ENCODE peak calls at places on chromosome 22, in nine cellular contexts. One of them, this sample, is unnamed.

GRCh38 chr22:25661067-25661466 is 80.9 kb upstream of the MYO18B start:
- DNase-seq in PC-3: no peak
- DNase-seq in neural progenitor cell: no peak
- DNase-seq in GM23248: peak; percentile 15
- DNase-seq in GM23338: no peak
- DNase-seq in OCI-LY7: no peak
- DNase-seq in MM.1S: no peak
- DNase-seq in SK-N-SH: peak; percentile 31
- DNase-seq in HCT116: no peak
- DNase-seq in this sample: no peak

GRCh38 chr22:19713228-19713627 is 1.1 kb upstream of the SEPTIN5 start:
- DNase-seq in MM.1S: no peak
- DNase-seq in PC-3: no peak
- DNase-seq in HCT116: no peak
- DNase-seq in GM23338: no peak
- DNase-seq in neural progenitor cell: no peak
- DNase-seq in GM23248: no peak
- DNase-seq in OCI-LY7: no peak
- DNase-seq in SK-N-SH: no peak
- DNase-seq in this sample: no peak

GRCh38 chr22:23181763-23182288 is 1.5 kb downstream of the BCR start:
- DNase-seq in OCI-LY7: no peak
- DNase-seq in HCT116: no peak
- DNase-seq in GM23338: peak; percentile 40
- DNase-seq in MM.1S: peak; percentile 34
- DNase-seq in SK-N-SH: no peak
- DNase-seq in GM23248: no peak
- DNase-seq in PC-3: no peak
- DNase-seq in neural progenitor cell: no peak
- DNase-seq in this sample: no peak

GRCh38 chr22:21686193-21686608 is 20.4 kb downstream of the PPIL2 start:
- DNase-seq in HCT116: no peak
- DNase-seq in SK-N-SH: no peak
- DNase-seq in OCI-LY7: no peak
- DNase-seq in PC-3: no peak
- DNase-seq in GM23248: no peak
- DNase-seq in MM.1S: no peak
- DNase-seq in neural progenitor cell: no peak
- DNase-seq in GM23338: no peak
- DNase-seq in this sample: no peak

GRCh38 chr22:50056214-50056972 is 1.7 kb downstream of the TTLL8 start:
- DNase-seq in HCT116: no peak
- DNase-seq in MM.1S: no peak
- DNase-seq in neural progenitor cell: no peak
- DNase-seq in SK-N-SH: no peak
- DNase-seq in OCI-LY7: peak; percentile 71
- DNase-seq in PC-3: no peak
- DNase-seq in GM23338: peak; percentile 20
- DNase-seq in GM23248: no peak
- DNase-seq in this sample: no peak

GRCh38 chr22:36371920-36372319 is 15.8 kb downstream of the MYH9 start:
- DNase-seq in neural progenitor cell: no peak
- DNase-seq in PC-3: no peak
- DNase-seq in GM23338: no peak
- DNase-seq in GM23248: no peak
- DNase-seq in MM.1S: no peak
- DNase-seq in SK-N-SH: no peak
- DNase-seq in OCI-LY7: no peak
- DNase-seq in HCT116: no peak
- DNase-seq in this sample: peak; percentile 1

GRCh38 chr22:39674536-39674935 is 104.0 kb downstream of the CACNA1I start:
- DNase-seq in OCI-LY7: no peak
- DNase-seq in MM.1S: no peak
- DNase-seq in neural progenitor cell: no peak
- DNase-seq in PC-3: peak; percentile 55
- DNase-seq in GM23338: no peak
- DNase-seq in HCT116: no peak
- DNase-seq in SK-N-SH: no peak
- DNase-seq in GM23248: peak; percentile 47
- DNase-seq in this sample: peak; percentile 37

GRCh38 chr22:36365020-36365411 is 22.8 kb downstream of the MYH9 start:
- DNase-seq in GM23338: no peak
- DNase-seq in GM23248: peak; percentile 97
- DNase-seq in MM.1S: no peak
- DNase-seq in PC-3: peak; percentile 89
- DNase-seq in OCI-LY7: no peak
- DNase-seq in HCT116: peak; percentile 76
- DNase-seq in SK-N-SH: no peak
- DNase-seq in neural progenitor cell: peak; percentile 46
- DNase-seq in this sample: peak; percentile 91

GRCh38 chr22:47596176-47596690 is 833.8 kb downstream of the TBC1D22A start:
- DNase-seq in PC-3: no peak
- DNase-seq in HCT116: no peak
- DNase-seq in GM23248: no peak
- DNase-seq in SK-N-SH: no peak
- DNase-seq in GM23338: no peak
- DNase-seq in MM.1S: no peak
- DNase-seq in neural progenitor cell: no peak
- DNase-seq in OCI-LY7: no peak
- DNase-seq in this sample: no peak

GRCh38 chr22:31627223-31627731 is 34.7 kb downstream of the PISD start:
- DNase-seq in OCI-LY7: no peak
- DNase-seq in GM23248: no peak
- DNase-seq in HCT116: no peak
- DNase-seq in MM.1S: no peak
- DNase-seq in neural progenitor cell: no peak
- DNase-seq in SK-N-SH: peak; percentile 75
- DNase-seq in GM23338: no peak
- DNase-seq in PC-3: no peak
- DNase-seq in this sample: no peak

GRCh38 chr22:36294293-36294620 is 41.3 kb downstream of the APOL1 start:
- DNase-seq in GM23338: no peak
- DNase-seq in MM.1S: no peak
- DNase-seq in PC-3: no peak
- DNase-seq in neural progenitor cell: no peak
- DNase-seq in GM23248: no peak
- DNase-seq in OCI-LY7: no peak
- DNase-seq in HCT116: no peak
- DNase-seq in SK-N-SH: no peak
- DNase-seq in this sample: no peak

GRCh38 chr22:25930083-25930482 is 188.1 kb downstream of the MYO18B start:
- DNase-seq in SK-N-SH: no peak
- DNase-seq in GM23338: no peak
- DNase-seq in GM23248: no peak
- DNase-seq in HCT116: no peak
- DNase-seq in PC-3: no peak
- DNase-seq in MM.1S: no peak
- DNase-seq in OCI-LY7: no peak
- DNase-seq in neural progenitor cell: no peak
- DNase-seq in this sample: no peak

GRCh38 chr22:50035131-50035881 is 22.7 kb upstream of the IL17REL start:
- DNase-seq in GM23338: no peak
- DNase-seq in neural progenitor cell: no peak
- DNase-seq in OCI-LY7: no peak
- DNase-seq in GM23248: no peak
- DNase-seq in HCT116: no peak
- DNase-seq in PC-3: no peak
- DNase-seq in MM.1S: no peak
- DNase-seq in SK-N-SH: peak; percentile 24
- DNase-seq in this sample: no peak

GRCh38 chr22:36628561-36629060 is 74.9 kb downstream of the CACNG2 start:
- DNase-seq in PC-3: no peak
- DNase-seq in neural progenitor cell: peak; percentile 30
- DNase-seq in HCT116: no peak
- DNase-seq in GM23248: no peak
- DNase-seq in OCI-LY7: no peak
- DNase-seq in GM23338: no peak
- DNase-seq in MM.1S: no peak
- DNase-seq in SK-N-SH: no peak
- DNase-seq in this sample: no peak

GRCh38 chr22:27709919-27710452 is 91.6 kb downstream of the MN1 start:
- DNase-seq in GM23338: no peak
- DNase-seq in SK-N-SH: no peak
- DNase-seq in GM23248: no peak
- DNase-seq in HCT116: no peak
- DNase-seq in neural progenitor cell: no peak
- DNase-seq in PC-3: no peak
- DNase-seq in MM.1S: no peak
- DNase-seq in OCI-LY7: no peak
- DNase-seq in this sample: no peak

GRCh38 chr22:24427500-24428164 is at the start of gene ADORA2A:
- DNase-seq in SK-N-SH: peak; percentile 39
- DNase-seq in MM.1S: peak; percentile 91
- DNase-seq in PC-3: no peak
- DNase-seq in GM23248: no peak
- DNase-seq in OCI-LY7: peak; percentile 97
- DNase-seq in GM23338: peak; percentile 23
- DNase-seq in neural progenitor cell: no peak
- DNase-seq in HCT116: no peak
- DNase-seq in this sample: no peak

GRCh38 chr22:32619614-32620426 is 145.2 kb downstream of the FBXO7 start:
- DNase-seq in GM23248: peak; percentile 86
- DNase-seq in neural progenitor cell: no peak
- DNase-seq in MM.1S: no peak
- DNase-seq in PC-3: peak; percentile 2
- DNase-seq in HCT116: no peak
- DNase-seq in SK-N-SH: no peak
- DNase-seq in OCI-LY7: no peak
- DNase-seq in GM23338: no peak
- DNase-seq in this sample: no peak

DNA sequence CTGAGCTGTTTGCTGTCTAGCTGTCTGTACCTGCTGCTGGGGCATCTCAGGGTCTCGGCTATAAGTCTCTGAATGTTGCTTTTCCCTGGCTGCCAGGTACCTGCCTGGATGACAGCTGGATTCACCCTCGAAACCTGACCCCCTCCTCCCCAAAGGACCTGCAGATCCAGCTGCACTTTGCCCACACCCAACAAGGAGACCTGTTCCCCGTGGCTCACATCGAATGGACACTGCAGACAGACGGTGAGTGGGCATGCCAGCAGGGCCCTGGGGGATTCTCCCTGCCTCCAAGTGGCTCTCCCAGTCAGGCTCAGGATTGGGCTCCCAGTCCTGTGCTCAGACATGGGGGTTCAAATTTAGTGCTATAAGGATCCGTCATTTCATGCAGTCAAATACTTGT is 12.9 kb downstream of the IL17RA start:
- DNase-seq in GM23248: no peak
- DNase-seq in HCT116: no peak
- DNase-seq in PC-3: no peak
- DNase-seq in neural progenitor cell: no peak
- DNase-seq in OCI-LY7: no peak
- DNase-seq in SK-N-SH: no peak
- DNase-seq in GM23338: no peak
- DNase-seq in MM.1S: no peak
- DNase-seq in this sample: no peak
- H4K20me1 ChIP-seq in GM23248: peaks cover 13% of the 10 kb centered on the region
- H4K20me1 ChIP-seq in HCT116: no peaks in the 10 kb centered on the region
- H4K20me1 ChIP-seq in PC-3: no peaks in the 10 kb centered on the region
- H4K20me1 ChIP-seq in neural progenitor cell: peaks cover 3% of the 10 kb centered on the region
- H4K20me1 ChIP-seq in OCI-LY7: peaks cover 5% of the 10 kb centered on the region
- H4K20me1 ChIP-seq in SK-N-SH: peaks cover 7% of the 10 kb centered on the region
- H4K20me1 ChIP-seq in GM23338: peaks cover 8% of the 10 kb centered on the region
- H4K20me1 ChIP-seq in MM.1S: no peaks in the 10 kb centered on the region
- H4K20me1 ChIP-seq in this sample: peaks cover 5% of the 10 kb centered on the region

DNA sequence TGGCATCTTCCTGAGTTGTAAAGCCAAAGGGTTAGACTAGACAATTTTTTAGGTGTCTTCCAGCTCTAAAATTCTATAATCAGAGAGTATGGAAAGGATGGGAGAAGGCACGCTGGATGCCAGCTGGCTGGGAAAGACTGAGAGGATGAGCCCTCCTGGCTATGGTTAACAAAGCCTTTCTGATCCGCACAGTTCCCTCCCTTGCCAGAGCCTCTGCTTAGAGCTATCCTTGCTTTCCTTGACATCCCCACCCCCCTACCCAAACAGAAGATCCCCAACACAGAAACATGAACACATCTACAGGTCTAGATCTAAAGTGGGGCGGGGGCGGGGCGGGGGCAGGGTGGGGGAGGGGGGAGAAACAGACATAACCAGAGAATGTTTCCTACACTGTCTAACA is 6.5 kb downstream of the TCF20 start:
- DNase-seq in GM23248: no peak
- DNase-seq in PC-3: no peak
- DNase-seq in neural progenitor cell: no peak
- DNase-seq in OCI-LY7: no peak
- DNase-seq in SK-N-SH: no peak
- DNase-seq in HCT116: no peak
- DNase-seq in MM.1S: no peak
- DNase-seq in GM23338: no peak
- DNase-seq in this sample: no peak
- H2AFZ ChIP-seq in GM23248: no peak overlapping the region
- H2AFZ ChIP-seq in PC-3: no peak overlapping the region
- H2AFZ ChIP-seq in neural progenitor cell: no peak overlapping the region
- H2AFZ ChIP-seq in OCI-LY7: no peak overlapping the region
- H2AFZ ChIP-seq in SK-N-SH: no peak overlapping the region
- H2AFZ ChIP-seq in HCT116: no peak overlapping the region
- H2AFZ ChIP-seq in MM.1S: no peak overlapping the region
- H2AFZ ChIP-seq in GM23338: no peak overlapping the region
- H2AFZ ChIP-seq in this sample: no peak overlapping the region

DNA sequence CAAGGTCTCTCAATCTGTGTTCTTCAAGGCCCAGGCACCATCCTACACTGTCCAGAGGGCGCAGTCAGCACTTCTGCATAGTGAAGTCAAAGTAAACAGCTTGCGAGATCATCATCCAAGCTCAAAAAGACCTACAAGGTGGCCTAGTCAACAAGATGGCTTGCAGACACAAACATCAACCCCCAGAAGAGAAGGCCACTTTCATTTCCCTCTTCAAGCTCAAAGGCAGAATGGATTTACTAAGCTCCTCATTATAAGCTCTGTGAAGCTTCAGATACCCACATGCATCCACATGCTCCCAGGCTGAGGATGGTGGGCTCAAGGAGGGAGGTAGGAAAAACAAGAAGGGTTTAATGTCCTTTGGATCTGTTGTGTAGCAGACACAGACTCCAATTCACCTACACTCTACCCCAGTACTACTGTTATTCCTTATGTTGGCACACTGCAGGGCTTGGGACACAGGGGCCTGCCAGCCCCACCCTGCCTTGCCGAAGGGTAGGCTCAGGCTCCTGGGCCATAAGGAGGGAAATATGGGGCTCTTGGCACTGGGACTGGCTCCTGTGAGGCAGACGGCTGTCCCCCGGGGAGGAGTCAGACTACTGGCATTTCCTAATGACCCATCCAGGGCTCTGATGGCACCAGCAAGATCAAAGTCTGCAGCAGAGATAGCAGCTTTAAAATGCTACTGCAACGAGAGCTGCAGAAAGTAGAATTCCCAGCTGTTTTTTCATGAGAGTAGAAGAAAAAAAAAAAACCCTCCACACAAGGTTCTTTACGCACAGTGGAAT is 42.0 kb upstream of the CYP2D6 start:
- DNase-seq in GM23248: peak; percentile 38
- DNase-seq in HCT116: no peak
- DNase-seq in GM23338: no peak
- DNase-seq in neural progenitor cell: no peak
- DNase-seq in OCI-LY7: peak; percentile 54
- DNase-seq in PC-3: no peak
- DNase-seq in MM.1S: no peak
- DNase-seq in SK-N-SH: peak; percentile 56
- DNase-seq in this sample: peak; percentile 68
- TF ChIP-seq EZH2phosphoT487 in GM23248: no peak
- TF ChIP-seq EZH2phosphoT487 in HCT116: no peak
- TF ChIP-seq EZH2phosphoT487 in GM23338: no peak
- TF ChIP-seq EZH2phosphoT487 in neural progenitor cell: no peak
- TF ChIP-seq EZH2phosphoT487 in OCI-LY7: no peak
- TF ChIP-seq EZH2phosphoT487 in PC-3: no peak
- TF ChIP-seq EZH2phosphoT487 in MM.1S: no peak
- TF ChIP-seq EZH2phosphoT487 in SK-N-SH: no peak
- TF ChIP-seq EZH2phosphoT487 in this sample: no peak

GRCh38 chr22:48760481-48761238 is 1067.0 kb downstream of the BRD1 start:
- DNase-seq in OCI-LY7: no peak
- DNase-seq in HCT116: no peak
- DNase-seq in GM23338: no peak
- DNase-seq in MM.1S: no peak
- DNase-seq in neural progenitor cell: no peak
- DNase-seq in PC-3: no peak
- DNase-seq in SK-N-SH: no peak
- DNase-seq in GM23248: no peak
- DNase-seq in this sample: peak; percentile 2
- H4K20me1 ChIP-seq in OCI-LY7: no peaks in the 10 kb centered on the region
- H4K20me1 ChIP-seq in HCT116: no peaks in the 10 kb centered on the region
- H4K20me1 ChIP-seq in GM23338: no peaks in the 10 kb centered on the region
- H4K20me1 ChIP-seq in MM.1S: no peaks in the 10 kb centered on the region
- H4K20me1 ChIP-seq in neural progenitor cell: no peaks in the 10 kb centered on the region
- H4K20me1 ChIP-seq in PC-3: no peaks in the 10 kb centered on the region
- H4K20me1 ChIP-seq in SK-N-SH: no peaks in the 10 kb centered on the region
- H4K20me1 ChIP-seq in GM23248: no peaks in the 10 kb centered on the region
- H4K20me1 ChIP-seq in this sample: no peaks in the 10 kb centered on the region

This sample was measured in hepatocyte.